ENCODE peak calls at places on chromosomes 5 and 9, in seven cellular contexts. R is glutamatergic neuron, Y is fibroblast of the aortic adventitia, L is bronchial epithelial cell, I is heart right ventricle, S is brain microvascular endothelial cell, F is ovary. V is an unnamed sample.
A peak's percentile ranks its signal among the peaks of the same experiment; 100 is the strongest.

GRCh38 chr9:95096381-95096780 is 221.1 kb downstream of the FANCC start:
- DNase-seq in R (no peak), F (no peak), S (no peak), I (no peak), Y (no peak), L (no peak), V (no peak)

GRCh38 chr9:17225407-17225806 is 90.6 kb downstream of the CNTLN start:
- DNase-seq in S (no peak), L (no peak), I (no peak), Y (no peak), F (no peak), R (no peak), V (no peak)

GRCh38 chr9:30410273-30410672 is 1974.2 kb upstream of the ACO1 start:
- DNase-seq in F (no peak), I (no peak), Y (no peak), R (no peak), L (no peak), S (no peak), V (no peak)

GRCh38 chr9:35172878-35173277 is 11.1 kb downstream of the UNC13B start:
- DNase-seq in L (no peak), I (no peak), F (no peak), S (no peak), Y (no peak), R (no peak), V (no peak)

GRCh38 chr9:109561137-109561536 is 63.0 kb upstream of the PTPN3 start:
- DNase-seq in S (no peak), R (no peak), L (no peak), F (no peak), I (no peak), Y (no peak), V (no peak)

GRCh38 chr9:91162784-91163440 is 198.8 kb downstream of the AUH start:
- DNase-seq in R (no peak), Y (no peak), I (no peak), S (no peak), F (no peak), L (peak; percentile 29), V (no peak)

GRCh38 chr5:65100846-65101678 is 332.3 kb downstream of the CWC27 start:
- DNase-seq in Y (peak; percentile 92), F (peak; percentile 73), R (peak; percentile 63), L (peak; percentile 61), S (peak; percentile 73), I (peak; percentile 45), V (peak; percentile 72)

GRCh38 chr5:180159756-180160155 is 49.3 kb downstream of the RASGEF1C start:
- DNase-seq in R (no peak), I (no peak), S (no peak), Y (peak; percentile 21), F (no peak), L (no peak), V (peak; percentile 14)

GRCh38 chr5:172841258-172841657 is 7.2 kb downstream of the ERGIC1 start:
- DNase-seq in R (no peak), I (no peak), Y (no peak), L (no peak), F (no peak), S (no peak), V (no peak)

GRCh38 chr5:168216989-168217388 is 74.5 kb upstream of the WWC1 start:
- DNase-seq in F (no peak), L (no peak), R (no peak), I (no peak), S (no peak), Y (no peak), V (no peak)

GRCh38 chr5:93736284-93736683 is 5.1 kb downstream of the POU5F2 start:
- DNase-seq in Y (peak; percentile 24), S (no peak), R (no peak), F (no peak), I (no peak), L (peak; percentile 4), V (no peak)

GRCh38 chr9:89311346-89312153 is 555 bp downstream of the CKS2 start:
- DNase-seq in F (no peak), L (peak; percentile 11), S (no peak), R (peak; percentile 44), I (no peak), Y (peak; percentile 40), V (peak; percentile 20)

GRCh38 chr9:30575218-30575617 is 1809.2 kb upstream of the ACO1 start:
- DNase-seq in R (no peak), F (no peak), I (no peak), S (no peak), Y (no peak), L (no peak), V (no peak)

GRCh38 chr9:31272456-31273295 is 1111.8 kb upstream of the ACO1 start:
- DNase-seq in L (peak; percentile 95), S (no peak), Y (no peak), I (no peak), F (no peak), R (no peak), V (peak; percentile 44)

GRCh38 chr9:99118782-99119466 is 14.0 kb downstream of the TGFBR1 start:
- DNase-seq in Y (no peak), S (no peak), L (no peak), R (no peak), F (no peak), I (no peak), V (no peak)

GRCh38 chr5:17365756-17366155 is 132.3 kb upstream of the TAF11L2 start:
- DNase-seq in L (no peak), Y (no peak), S (peak; percentile 74), I (no peak), F (no peak), R (no peak), V (no peak)

GRCh38 chr5:53167836-53168235 is 58.3 kb upstream of the MOCS2 start:
- DNase-seq in F (no peak), L (no peak), Y (peak; percentile 50), R (no peak), I (peak; percentile 15), S (no peak), V (peak; percentile 33)

GRCh38 chr5:146401021-146401420 is 46.1 kb upstream of the TCERG1 start:
- DNase-seq in S (no peak), I (no peak), Y (no peak), F (no peak), R (peak; percentile 39), L (no peak), V (no peak)

GRCh38 chr5:146399446-146399845 is 47.7 kb upstream of the TCERG1 start:
- DNase-seq in L (no peak), I (no peak), R (no peak), F (no peak), Y (no peak), S (no peak), V (no peak)

GRCh38 chr5:146400206-146400605 is 46.9 kb upstream of the TCERG1 start:
- DNase-seq in F (no peak), S (no peak), Y (no peak), R (peak; percentile 63), L (no peak), I (no peak), V (no peak)

DNA sequence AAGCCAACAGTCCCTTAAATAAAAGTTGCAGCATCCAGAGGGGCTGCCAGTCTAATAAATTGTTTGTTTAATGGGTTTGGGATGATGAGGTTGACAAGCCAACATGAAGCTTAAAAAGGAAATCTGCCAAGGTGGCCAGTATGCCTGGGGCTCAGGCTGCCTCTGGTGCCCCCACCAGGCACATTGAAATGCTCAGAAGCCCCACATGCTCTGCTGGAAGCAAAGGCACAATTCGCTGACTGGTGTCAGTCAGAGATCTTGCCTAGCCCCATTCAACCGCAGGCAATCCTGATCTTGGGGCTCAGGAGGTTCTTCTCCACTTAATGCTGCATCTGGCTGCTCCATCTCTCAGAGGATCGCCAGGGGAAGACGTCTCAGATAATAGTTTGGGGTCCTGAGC is 44.2 kb upstream of the TCERG1 start:
- DNase-seq in S (no peak), I (no peak), Y (no peak), R (no peak), F (no peak), L (no peak), V (no peak)
- TF ChIP-seq CTCF in S (no peak), I (no peak), Y (no peak), R (no peak), F (no peak), L (no peak), V (no peak)

DNA sequence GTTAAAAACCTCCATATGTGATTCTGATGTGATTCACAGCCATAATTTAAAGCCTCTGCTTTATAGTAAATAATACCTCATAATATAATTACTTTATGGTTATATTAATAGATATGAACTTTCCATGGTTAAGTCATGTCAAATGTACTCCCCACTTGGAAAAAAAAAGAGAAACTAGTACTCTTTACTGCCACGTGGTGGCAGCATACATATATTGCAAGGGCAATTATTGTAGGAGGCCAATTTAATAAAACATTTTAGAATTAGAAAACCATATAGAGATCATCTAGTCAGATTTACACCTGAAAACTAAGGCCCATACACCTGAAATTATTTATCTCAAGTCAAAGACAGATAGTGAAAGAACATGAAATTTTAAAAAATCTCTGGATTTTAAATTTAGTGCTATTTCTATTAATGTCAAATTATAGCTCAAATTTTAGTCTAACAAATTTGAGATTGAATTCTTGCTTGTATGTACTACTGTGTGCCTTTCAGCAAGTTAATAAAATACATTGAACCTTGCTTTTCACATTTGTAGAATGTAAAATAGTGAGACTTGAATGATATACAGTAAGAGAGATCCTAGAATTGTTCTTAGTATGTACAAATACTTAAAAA is 603.6 kb downstream of the TLE4 start:
- DNase-seq in S (no peak), L (peak; percentile 41), R (peak; percentile 23), Y (peak; percentile 58), F (no peak), I (no peak), V (peak; percentile 43)
- TF ChIP-seq CTCF in S (peak; percentile 43), L (peak; percentile 30), R (peak; percentile 90), Y (peak; percentile 77), F (peak; percentile 39), I (peak; percentile 77), V (peak; percentile 77)

GRCh38 chr9:75672478-75672877 is 218.0 kb upstream of the PCSK5 start:
- DNase-seq in L (no peak), S (no peak), I (no peak), R (no peak), F (no peak), Y (no peak), V (no peak)

GRCh38 chr9:75664597-75664996 is 225.9 kb upstream of the PCSK5 start:
- DNase-seq in I (no peak), L (peak; percentile 20), Y (no peak), R (no peak), F (no peak), S (no peak), V (no peak)

DNA sequence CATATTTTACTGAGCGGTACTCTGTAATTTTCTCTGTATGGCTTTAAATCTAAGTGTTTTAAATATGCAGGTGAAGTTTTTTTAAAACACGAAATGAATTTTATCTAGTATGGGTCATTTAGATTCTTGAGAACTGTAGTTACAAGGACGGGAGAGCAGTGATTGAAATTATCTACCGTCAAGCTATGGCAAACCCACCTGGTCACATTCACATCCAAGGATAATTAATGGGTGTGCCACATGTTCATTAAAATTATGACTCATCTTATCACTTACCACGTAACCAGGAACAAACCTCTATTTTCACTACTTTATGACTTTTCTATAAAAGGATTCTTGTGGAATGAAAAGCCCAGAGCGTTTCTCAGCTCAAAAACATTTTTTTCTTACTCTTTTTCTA is 223.3 kb upstream of the PCSK5 start:
- DNase-seq in S (no peak), R (no peak), F (no peak), Y (no peak), L (no peak), I (no peak), V (no peak)
- TF ChIP-seq CTCF in S (no peak), R (no peak), F (no peak), Y (no peak), L (no peak), I (no peak), V (no peak)

DNA sequence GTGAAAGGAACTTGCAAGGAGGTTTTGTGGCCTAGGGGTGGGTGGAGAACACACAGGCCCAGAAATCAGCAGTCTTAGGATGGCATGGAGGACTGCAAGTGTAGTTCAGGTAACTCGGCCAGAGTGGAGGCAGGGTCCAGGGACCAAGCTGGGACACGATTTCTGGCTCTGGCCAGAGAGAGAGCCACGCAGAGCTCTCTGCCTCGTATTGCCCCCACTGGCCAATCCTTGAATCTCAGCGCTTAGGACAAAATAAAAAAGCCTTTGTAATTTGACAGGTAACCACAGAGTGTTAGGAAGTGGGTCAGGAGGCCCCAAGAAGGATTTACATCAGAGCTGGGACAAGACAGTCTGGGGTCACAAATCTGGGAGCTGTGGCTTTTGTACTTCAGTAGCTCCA is 11.7 kb downstream of the MAP3K1 start:
- DNase-seq in Y (no peak), I (no peak), R (no peak), F (no peak), S (no peak), L (no peak), V (no peak)
- TF ChIP-seq CTCF in Y (peak; percentile 1), I (no peak), R (peak; percentile 26), F (no peak), S (peak; percentile 66), L (peak; percentile 45), V (peak; percentile 17)